ENCODE peak calls at places on chromosomes 4 and X, in eight cellular contexts. G is stimulated activated CD4-positive, alpha-beta T cell treated with anti-CD3 and anti-CD28 coated beads, Interleukin-1b, Interleukin-23, amount 100 ng/mL, for 48 hours; J is mesenchymal stem cell; N is iPS-NIHi11; P is GM23248; X is activated CD4-positive, alpha-beta T cell treated with anti-CD3 and anti-CD28 coated beads for 1 hour; Y is stimulated activated CD8-positive, alpha-beta memory T cell treated with anti-CD3 and anti-CD28 coated beads, Interleukin-15, amount 100 ng/mL, for 4 hours; T is ELF-1. S is an unnamed sample.
A peak's percentile ranks its signal among the peaks of the same experiment; 100 is the strongest.

GRCh38 chrX:112687189-112687691 is 7.5 kb upstream of the LHFPL1 start:
- DNase-seq in T (no peak), N (no peak), Y (no peak), P (peak; percentile 74), J (peak; percentile 28), G (no peak), X (no peak), S (peak; percentile 7)

GRCh38 chrX:9517062-9517461 is 52.2 kb downstream of the TBL1X start:
- DNase-seq in G (no peak), N (no peak), Y (no peak), P (no peak), X (no peak), T (no peak), J (no peak), S (no peak)

GRCh38 chr4:147865926-147866325 is 134.0 kb downstream of the ARHGAP10 start:
- DNase-seq in Y (no peak), N (no peak), P (peak; percentile 69), T (peak; percentile 33), G (no peak), X (no peak), J (peak; percentile 37), S (peak; percentile 50)

GRCh38 chr4:53688186-53688790 is 97.0 kb upstream of the LNX1 start:
- DNase-seq in G (peak; percentile 47), N (no peak), P (peak; percentile 99), T (no peak), Y (no peak), J (peak; percentile 99), X (no peak), S (peak; percentile 99)

GRCh38 chr4:7989654-7990053 is 50.0 kb upstream of the AFAP1 start:
- DNase-seq in J (no peak), X (no peak), N (no peak), G (no peak), T (no peak), Y (no peak), P (no peak), S (no peak)

GRCh38 chr4:93842512-93843252 is 14.1 kb downstream of the ATOH1 start:
- DNase-seq in N (no peak), X (no peak), T (no peak), J (no peak), G (no peak), P (no peak), Y (no peak), S (no peak)

GRCh38 chr4:168522371-168522770 is 25.5 kb downstream of the PALLD start:
- DNase-seq in P (no peak), G (no peak), X (no peak), Y (no peak), T (no peak), N (no peak), J (no peak), S (peak; percentile 33)

GRCh38 chr4:153142700-153143438 is 61.4 kb upstream of the TRIM2 start:
- DNase-seq in J (peak; percentile 83), T (peak; percentile 77), N (peak; percentile 79), P (peak; percentile 88), X (peak; percentile 34), Y (no peak), G (peak; percentile 52), S (peak; percentile 79)

GRCh38 chr4:10554694-10555093 is 97.5 kb upstream of the ZNF518B start:
- DNase-seq in N (peak; percentile 49), P (peak; percentile 78), Y (no peak), J (peak; percentile 71), T (no peak), X (no peak), G (peak; percentile 13), S (peak; percentile 52)

GRCh38 chr4:107625503-107625902 is 94.5 kb downstream of the PAPSS1 start:
- DNase-seq in P (no peak), J (no peak), G (no peak), X (no peak), Y (no peak), T (no peak), N (no peak), S (no peak)

GRCh38 chr4:139844057-139844456 is 178.4 kb downstream of the MGST2 start:
- DNase-seq in J (no peak), P (peak; percentile 46), Y (no peak), G (no peak), N (no peak), X (no peak), T (no peak), S (peak; percentile 29)

GRCh38 chr4:158172558-158173258 is at the start of gene GASK1B:
- DNase-seq in P (peak; percentile 75), N (peak; percentile 41), J (peak; percentile 72), Y (no peak), T (peak; percentile 47), G (no peak), X (no peak), S (peak; percentile 88)

GRCh38 chr4:81256059-81256635 is 41.1 kb upstream of the PRKG2 start:
- DNase-seq in N (no peak), Y (no peak), X (no peak), G (no peak), P (peak; percentile 5), J (no peak), T (no peak), S (no peak)

GRCh38 chr4:149708513-149709175 is 107.0 kb downstream of the IQCM start:
- DNase-seq in J (peak; percentile 50), X (no peak), P (peak; percentile 71), T (no peak), N (no peak), Y (no peak), G (no peak), S (peak; percentile 10)

GRCh38 chr4:171714791-171715454 is 98.3 kb upstream of the GALNTL6 start:
- DNase-seq in G (no peak), J (no peak), N (no peak), T (no peak), Y (no peak), P (no peak), X (no peak), S (no peak)

GRCh38 chrX:115191490-115192243 is 2.5 kb downstream of the RBMXL3 start:
- DNase-seq in P (no peak), T (no peak), G (no peak), J (no peak), X (no peak), Y (no peak), N (no peak), S (no peak)

GRCh38 chr4:118676128-118676527 is 9.1 kb upstream of the METTL14 start:
- DNase-seq in T (no peak), X (no peak), Y (no peak), P (no peak), N (no peak), G (no peak), J (no peak), S (no peak)

GRCh38 chr4:8394806-8395205 is 45.7 kb downstream of the ACOX3 start:
- DNase-seq in J (no peak), G (no peak), P (no peak), X (no peak), T (no peak), N (no peak), Y (no peak), S (no peak)

GRCh38 chr4:108081251-108081650 is 87.5 kb downstream of the LEF1 start:
- DNase-seq in X (no peak), J (no peak), N (no peak), P (no peak), Y (no peak), G (peak; percentile 36), T (no peak), S (no peak)

GRCh38 chrX:74924449-74925209 is 623 bp downstream of the NEXMIF start:
- DNase-seq in G (peak; percentile 43), Y (no peak), N (peak; percentile 52), P (peak; percentile 12), T (peak; percentile 89), X (peak; percentile 11), J (peak; percentile 1), S (peak; percentile 0)

GRCh38 chr4:113761682-113762060 is at the start of gene CAMK2D:
- DNase-seq in G (peak; percentile 90), X (peak; percentile 75), N (peak; percentile 46), P (peak; percentile 82), T (peak; percentile 84), Y (peak; percentile 77), J (peak; percentile 86), S (peak; percentile 91)

GRCh38 chr4:113540859-113541258 is 220.7 kb downstream of the CAMK2D start:
- DNase-seq in T (no peak), N (no peak), P (peak; percentile 50), Y (no peak), J (peak; percentile 52), G (peak; percentile 70), X (no peak), S (peak; percentile 32)

GRCh38 chr4:182754895-182755294 is 162.3 kb downstream of the DCTD start:
- DNase-seq in T (no peak), J (no peak), Y (no peak), G (no peak), X (no peak), N (no peak), P (no peak), S (no peak)

GRCh38 chr4:159227378-159227777 is 124.5 kb downstream of the RAPGEF2 start:
- DNase-seq in J (peak; percentile 54), Y (no peak), P (peak; percentile 17), G (no peak), X (no peak), T (no peak), N (no peak), S (peak; percentile 22)

GRCh38 chrX:24014388-24015018 is 12.5 kb downstream of the KLHL15 start:
- DNase-seq in X (no peak), N (no peak), G (peak; percentile 67), J (peak; percentile 12), Y (peak; percentile 15), P (peak; percentile 12), T (no peak), S (no peak)